ENCODE peak calls at places on chromosomes 3 and 15, in ten cellular contexts. Y is lower lobe of right lung; X is heart left ventricle; K is PC-9; P is psoas muscle; A is IMR-90; I is fibroblast of lung; D is CD8-positive, alpha-beta T cell; W is K562; B is pancreas. Z is an unnamed sample.

GRCh38 chr3:55497250-55497649 is 10.1 kb upstream of the WNT5A start:
- DNase-seq in Y (no peak), P (peak; percentile 52), W (no peak), D (no peak), A (no peak), K (no peak), B (no peak), X (no peak), I (no peak), Z (no peak)

GRCh38 chr3:48038971-48039481 is 22.8 kb upstream of the MAP4 start:
- DNase-seq in X (no peak), K (no peak), A (no peak), P (no peak), B (no peak), D (no peak), Y (no peak), I (no peak), W (no peak), Z (no peak)

GRCh38 chr3:61820306-61820992 is 259.1 kb downstream of the PTPRG start:
- DNase-seq in W (no peak), Y (no peak), A (no peak), P (no peak), B (no peak), X (no peak), K (no peak), D (no peak), I (no peak), Z (no peak)

GRCh38 chr3:99625237-99625622 is 13.2 kb upstream of the COL8A1 start:
- DNase-seq in B (no peak), I (no peak), Y (no peak), X (no peak), K (no peak), A (no peak), W (no peak), P (no peak), D (no peak), Z (peak; percentile 16)

GRCh38 chr3:155605571-155605970 is 139.3 kb downstream of the PLCH1 start:
- DNase-seq in K (no peak), B (no peak), A (no peak), X (no peak), D (no peak), I (no peak), P (no peak), W (no peak), Y (no peak), Z (no peak)

GRCh38 chr15:75455982-75456531 is 4.6 kb upstream of the SIN3A start:
- DNase-seq in D (no peak), A (peak; percentile 68), B (no peak), P (no peak), Y (peak; percentile 76), X (no peak), K (peak; percentile 59), W (no peak), I (peak; percentile 74), Z (peak; percentile 58)

GRCh38 chr15:26866298-26867198 is at the start of gene GABRA5:
- DNase-seq in P (no peak), Y (no peak), I (peak; percentile 72), A (peak; percentile 20), W (no peak), K (no peak), B (peak; percentile 66), D (no peak), X (peak; percentile 47), Z (no peak)

GRCh38 chr3:196513697-196514349 is 1.3 kb downstream of the SMCO1 start:
- DNase-seq in X (no peak), Y (no peak), P (no peak), B (no peak), K (no peak), A (peak; percentile 64), I (peak; percentile 83), W (no peak), D (no peak), Z (no peak)

GRCh38 chr3:16550676-16551341 is 37.3 kb upstream of the RFTN1 start:
- DNase-seq in K (peak; percentile 61), X (peak; percentile 53), W (peak; percentile 75), A (peak; percentile 88), Y (no peak), B (no peak), D (peak; percentile 51), I (peak; percentile 80), P (peak; percentile 60), Z (peak; percentile 80)

GRCh38 chr3:143040264-143040879 is 39.0 kb downstream of the U2SURP start:
- DNase-seq in D (no peak), B (no peak), P (no peak), W (no peak), X (no peak), A (peak; percentile 56), I (peak; percentile 34), K (no peak), Y (no peak), Z (no peak)

GRCh38 chr15:45550436-45550835 is 27.9 kb upstream of the SLC30A4 start:
- DNase-seq in D (no peak), P (no peak), Y (no peak), I (peak; percentile 29), B (no peak), X (no peak), K (no peak), A (peak; percentile 47), W (no peak), Z (no peak)

GRCh38 chr3:196273655-196274054 is 13.9 kb downstream of the PCYT1A start:
- DNase-seq in I (no peak), B (no peak), K (no peak), W (no peak), A (no peak), X (no peak), P (no peak), D (no peak), Y (no peak), Z (no peak)

GRCh38 chr15:41937568-41937923 is 34.8 kb downstream of the EHD4 start:
- DNase-seq in K (no peak), P (no peak), X (no peak), I (no peak), Y (no peak), D (no peak), W (no peak), A (no peak), B (no peak), Z (no peak)

GRCh38 chr15:41942886-41943285 is 29.5 kb downstream of the EHD4 start:
- DNase-seq in D (no peak), Y (no peak), B (no peak), X (no peak), I (no peak), A (no peak), W (no peak), K (no peak), P (no peak), Z (no peak)

GRCh38 chr15:41941644-41942415 is 30.5 kb downstream of the EHD4 start:
- DNase-seq in Y (no peak), A (no peak), I (no peak), W (no peak), D (no peak), P (no peak), B (no peak), X (no peak), K (no peak), Z (no peak)

GRCh38 chr15:41939986-41940385 is 32.4 kb downstream of the EHD4 start:
- DNase-seq in P (no peak), W (no peak), K (no peak), A (no peak), I (no peak), Y (no peak), X (no peak), B (no peak), D (no peak), Z (no peak)

DNA sequence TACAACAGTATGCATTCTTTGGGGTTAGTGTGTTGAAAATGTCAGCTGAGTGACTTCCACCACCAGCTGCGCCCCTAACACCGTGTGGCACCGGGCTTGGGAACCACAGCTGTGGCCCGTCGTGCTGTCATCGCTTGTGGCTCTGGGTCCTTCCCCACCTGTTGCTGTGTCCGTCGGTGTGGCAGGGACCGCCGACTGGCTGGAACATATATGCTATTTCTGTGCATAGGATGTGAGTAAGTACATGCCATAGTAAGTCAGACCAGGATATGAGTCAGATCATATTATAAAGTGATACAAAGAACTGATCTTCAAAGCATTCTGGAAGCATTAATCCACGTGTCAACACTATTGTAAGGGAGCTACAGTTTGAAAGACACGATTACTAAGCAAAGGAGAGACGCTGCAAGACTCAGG is 31.9 kb downstream of the EHD4 start:
- DNase-seq in K (no peak), A (peak; percentile 87), D (no peak), Y (no peak), W (no peak), B (no peak), I (peak; percentile 93), P (no peak), X (no peak), Z (no peak)
- H3K4me1 ChIP-seq in K (peaks cover 21% of the 10 kb centered on the region), A (peaks cover 39% of the 10 kb centered on the region), D (peaks cover 35% of the 10 kb centered on the region), Y (peaks cover 59% of the 10 kb centered on the region), W (no peaks in the 10 kb centered on the region), B (no peaks in the 10 kb centered on the region), I (peaks cover 38% of the 10 kb centered on the region), P (peaks cover 11% of the 10 kb centered on the region), X (peaks cover 86% of the 10 kb centered on the region), Z (peaks cover 22% of the 10 kb centered on the region)

DNA sequence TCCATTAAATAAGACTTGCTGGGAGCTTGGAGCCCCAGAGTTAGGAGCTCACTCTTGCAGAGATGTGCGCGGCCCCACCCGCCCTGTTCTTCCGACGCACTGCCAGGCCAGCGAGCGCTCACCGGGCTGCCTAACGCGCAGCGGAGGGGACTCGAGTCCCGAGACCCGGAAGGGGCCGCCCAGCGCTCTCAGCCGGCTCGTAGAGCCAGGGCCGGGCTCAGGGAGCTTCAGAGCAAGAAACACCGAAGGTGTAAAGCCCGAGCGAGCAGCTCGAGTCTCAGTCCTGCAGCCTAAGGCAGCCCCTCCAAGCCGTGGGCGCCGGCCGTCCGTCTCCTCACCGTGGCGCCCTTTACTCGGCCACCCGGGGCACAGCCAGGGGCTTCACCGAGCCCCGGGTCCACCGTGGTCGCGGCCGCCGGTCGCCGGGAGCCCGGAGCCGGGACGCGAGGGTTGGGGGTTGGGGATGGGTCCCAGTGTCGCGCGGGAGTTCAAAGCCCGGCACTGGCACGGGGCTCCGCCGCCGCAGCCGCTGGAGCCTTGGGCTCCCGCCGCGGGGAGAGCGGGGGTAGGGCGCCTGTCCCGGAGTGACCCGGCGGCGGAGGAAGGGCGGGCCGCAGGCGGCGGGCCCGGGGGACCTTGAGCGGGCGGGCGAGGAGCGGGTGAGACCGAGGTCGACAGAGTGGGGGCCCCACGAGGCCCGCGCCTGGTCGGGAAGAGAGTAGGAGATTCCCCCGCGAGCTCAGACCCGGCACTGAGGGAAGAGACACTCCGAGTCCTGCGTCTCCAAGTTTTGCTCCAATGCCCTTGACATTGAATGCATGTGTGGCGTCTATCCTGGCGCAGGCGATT is 26.9 kb upstream of the THRB start:
- DNase-seq in I (peak; percentile 45), X (peak; percentile 78), A (no peak), D (no peak), Y (peak; percentile 74), W (peak; percentile 56), K (peak; percentile 51), P (peak; percentile 85), B (peak; percentile 83), Z (peak; percentile 67)
- H3K27me3 ChIP-seq in I (no peaks in the 10 kb centered on the region), X (no peaks in the 10 kb centered on the region), A (peaks cover 26% of the 10 kb centered on the region), D (no peaks in the 10 kb centered on the region), Y (peaks cover 3% of the 10 kb centered on the region), W (no peaks in the 10 kb centered on the region), K (no peaks in the 10 kb centered on the region), P (no peaks in the 10 kb centered on the region), B (no peaks in the 10 kb centered on the region), Z (no peaks in the 10 kb centered on the region)

GRCh38 chr3:57298041-57298440 is 5.6 kb upstream of the ASB14 start:
- DNase-seq in B (no peak), P (peak; percentile 59), I (peak; percentile 56), D (no peak), A (peak; percentile 40), K (peak; percentile 57), Y (no peak), X (no peak), W (no peak), Z (no peak)
- TF ChIP-seq CTCF in B (no peak), P (peak; percentile 22), I (no peak), D (no peak), A (no peak), K (no peak), Y (no peak), X (no peak), W (no peak), Z (no peak)

GRCh38 chr15:58440181-58440910 is 8.6 kb downstream of the LIPC start:
- DNase-seq in I (peak; percentile 71), P (no peak), W (no peak), B (no peak), X (peak; percentile 47), A (peak; percentile 46), D (no peak), Y (no peak), K (peak; percentile 43), Z (no peak)
- H3K4me1 ChIP-seq in I (peaks cover 29% of the 10 kb centered on the region), P (peaks cover 32% of the 10 kb centered on the region), W (peaks cover 21% of the 10 kb centered on the region), B (peaks cover 18% of the 10 kb centered on the region), X (peaks cover 37% of the 10 kb centered on the region), A (peaks cover 24% of the 10 kb centered on the region), D (no peaks in the 10 kb centered on the region), Y (peaks cover 27% of the 10 kb centered on the region), K (peaks cover 65% of the 10 kb centered on the region), Z (peaks cover 85% of the 10 kb centered on the region)

Z was measured in Caco-2.